ENCODE peak calls at places on chromosomes 16 and 17, in nine cellular contexts. One of them, this sample, is unnamed.

GRCh38 chr16:59886021-59886420 is 1151.9 kb upstream of the GOT2 start:
- DNase-seq in psoas muscle: peak
- DNase-seq in GM13976: no peak
- DNase-seq in foreskin fibroblast: peak
- DNase-seq in AG09319: peak
- DNase-seq in activated B cell treated with CpG ODN at 0.5 μM for 24 hours: no peak
- DNase-seq in fibroblast of lung: peak
- DNase-seq in uterus: peak
- DNase-seq in B cell: no peak
- DNase-seq in this sample: peak

GRCh38 chr17:8552582-8553320 is 77.8 kb downstream of the MYH10 start:
- DNase-seq in psoas muscle: no peak
- DNase-seq in GM13976: no peak
- DNase-seq in foreskin fibroblast: peak
- DNase-seq in AG09319: no peak
- DNase-seq in activated B cell treated with CpG ODN at 0.5 μM for 24 hours: no peak
- DNase-seq in fibroblast of lung: no peak
- DNase-seq in uterus: no peak
- DNase-seq in B cell: no peak
- DNase-seq in this sample: peak

GRCh38 chr17:19332371-19333131 is 30.0 kb downstream of the B9D1 start:
- DNase-seq in psoas muscle: no peak
- DNase-seq in GM13976: peak
- DNase-seq in foreskin fibroblast: no peak
- DNase-seq in AG09319: no peak
- DNase-seq in activated B cell treated with CpG ODN at 0.5 μM for 24 hours: no peak
- DNase-seq in fibroblast of lung: no peak
- DNase-seq in uterus: no peak
- DNase-seq in B cell: no peak
- DNase-seq in this sample: no peak

GRCh38 chr16:67109407-67110135 is at the start of gene PHAF1:
- DNase-seq in psoas muscle: peak
- DNase-seq in GM13976: peak
- DNase-seq in foreskin fibroblast: peak
- DNase-seq in AG09319: peak
- DNase-seq in activated B cell treated with CpG ODN at 0.5 μM for 24 hours: peak
- DNase-seq in fibroblast of lung: peak
- DNase-seq in uterus: peak
- DNase-seq in B cell: peak
- DNase-seq in this sample: peak

GRCh38 chr17:50863221-50863843 is 2.8 kb downstream of the TOB1 start:
- DNase-seq in psoas muscle: no peak
- DNase-seq in GM13976: no peak
- DNase-seq in foreskin fibroblast: peak
- DNase-seq in AG09319: no peak
- DNase-seq in activated B cell treated with CpG ODN at 0.5 μM for 24 hours: no peak
- DNase-seq in fibroblast of lung: peak
- DNase-seq in uterus: no peak
- DNase-seq in B cell: peak
- DNase-seq in this sample: peak

GRCh38 chr16:84459941-84460405 is 44.5 kb downstream of the MEAK7 start:
- DNase-seq in psoas muscle: no peak
- DNase-seq in GM13976: no peak
- DNase-seq in foreskin fibroblast: no peak
- DNase-seq in AG09319: no peak
- DNase-seq in activated B cell treated with CpG ODN at 0.5 μM for 24 hours: no peak
- DNase-seq in fibroblast of lung: no peak
- DNase-seq in uterus: no peak
- DNase-seq in B cell: no peak
- DNase-seq in this sample: no peak

GRCh38 chr16:67833035-67833417 is 9.1 kb upstream of the THAP11 start:
- DNase-seq in psoas muscle: no peak
- DNase-seq in GM13976: no peak
- DNase-seq in foreskin fibroblast: peak
- DNase-seq in AG09319: peak
- DNase-seq in activated B cell treated with CpG ODN at 0.5 μM for 24 hours: no peak
- DNase-seq in fibroblast of lung: peak
- DNase-seq in uterus: no peak
- DNase-seq in B cell: no peak
- DNase-seq in this sample: peak

GRCh38 chr16:19389246-19389645 is 28.4 kb upstream of the TMC5 start:
- DNase-seq in psoas muscle: no peak
- DNase-seq in GM13976: peak
- DNase-seq in foreskin fibroblast: no peak
- DNase-seq in AG09319: no peak
- DNase-seq in activated B cell treated with CpG ODN at 0.5 μM for 24 hours: peak
- DNase-seq in fibroblast of lung: no peak
- DNase-seq in uterus: no peak
- DNase-seq in B cell: peak
- DNase-seq in this sample: peak

GRCh38 chr17:80381416-80381923 is 33.5 kb upstream of the ENDOV start:
- DNase-seq in psoas muscle: no peak
- DNase-seq in GM13976: no peak
- DNase-seq in foreskin fibroblast: no peak
- DNase-seq in AG09319: no peak
- DNase-seq in activated B cell treated with CpG ODN at 0.5 μM for 24 hours: no peak
- DNase-seq in fibroblast of lung: no peak
- DNase-seq in uterus: no peak
- DNase-seq in B cell: no peak
- DNase-seq in this sample: no peak

GRCh38 chr17:43663383-43663782 is 1.7 kb upstream of the MEOX1 start:
- DNase-seq in psoas muscle: no peak
- DNase-seq in GM13976: no peak
- DNase-seq in foreskin fibroblast: no peak
- DNase-seq in AG09319: no peak
- DNase-seq in activated B cell treated with CpG ODN at 0.5 μM for 24 hours: no peak
- DNase-seq in fibroblast of lung: no peak
- DNase-seq in uterus: no peak
- DNase-seq in B cell: no peak
- DNase-seq in this sample: no peak

GRCh38 chr17:4960279-4960922 is 7.2 kb downstream of the SPAG7 start:
- DNase-seq in psoas muscle: no peak
- DNase-seq in GM13976: no peak
- DNase-seq in foreskin fibroblast: no peak
- DNase-seq in AG09319: no peak
- DNase-seq in activated B cell treated with CpG ODN at 0.5 μM for 24 hours: no peak
- DNase-seq in fibroblast of lung: no peak
- DNase-seq in uterus: no peak
- DNase-seq in B cell: no peak
- DNase-seq in this sample: no peak

GRCh38 chr17:29179232-29180036 is 764 bp downstream of the MYO18A start:
- DNase-seq in psoas muscle: peak
- DNase-seq in GM13976: no peak
- DNase-seq in foreskin fibroblast: peak
- DNase-seq in AG09319: no peak
- DNase-seq in activated B cell treated with CpG ODN at 0.5 μM for 24 hours: no peak
- DNase-seq in fibroblast of lung: no peak
- DNase-seq in uterus: peak
- DNase-seq in B cell: no peak
- DNase-seq in this sample: no peak

GRCh38 chr17:32289454-32289853 is 23.8 kb downstream of the RHBDL3 start:
- DNase-seq in psoas muscle: no peak
- DNase-seq in GM13976: no peak
- DNase-seq in foreskin fibroblast: no peak
- DNase-seq in AG09319: no peak
- DNase-seq in activated B cell treated with CpG ODN at 0.5 μM for 24 hours: no peak
- DNase-seq in fibroblast of lung: no peak
- DNase-seq in uterus: no peak
- DNase-seq in B cell: no peak
- DNase-seq in this sample: no peak

GRCh38 chr16:16083421-16084156 is 134.2 kb downstream of the ABCC1 start:
- DNase-seq in psoas muscle: no peak
- DNase-seq in GM13976: no peak
- DNase-seq in foreskin fibroblast: peak
- DNase-seq in AG09319: no peak
- DNase-seq in activated B cell treated with CpG ODN at 0.5 μM for 24 hours: no peak
- DNase-seq in fibroblast of lung: peak
- DNase-seq in uterus: no peak
- DNase-seq in B cell: no peak
- DNase-seq in this sample: peak

GRCh38 chr17:335691-336090 is 16.9 kb downstream of the RPH3AL start:
- DNase-seq in psoas muscle: no peak
- DNase-seq in GM13976: no peak
- DNase-seq in foreskin fibroblast: no peak
- DNase-seq in AG09319: no peak
- DNase-seq in activated B cell treated with CpG ODN at 0.5 μM for 24 hours: no peak
- DNase-seq in fibroblast of lung: no peak
- DNase-seq in uterus: no peak
- DNase-seq in B cell: no peak
- DNase-seq in this sample: no peak

GRCh38 chr17:60353773-60354172 is 38.2 kb downstream of the USP32 start:
- DNase-seq in psoas muscle: no peak
- DNase-seq in GM13976: no peak
- DNase-seq in foreskin fibroblast: no peak
- DNase-seq in AG09319: no peak
- DNase-seq in activated B cell treated with CpG ODN at 0.5 μM for 24 hours: no peak
- DNase-seq in fibroblast of lung: no peak
- DNase-seq in uterus: no peak
- DNase-seq in B cell: no peak
- DNase-seq in this sample: no peak

DNA sequence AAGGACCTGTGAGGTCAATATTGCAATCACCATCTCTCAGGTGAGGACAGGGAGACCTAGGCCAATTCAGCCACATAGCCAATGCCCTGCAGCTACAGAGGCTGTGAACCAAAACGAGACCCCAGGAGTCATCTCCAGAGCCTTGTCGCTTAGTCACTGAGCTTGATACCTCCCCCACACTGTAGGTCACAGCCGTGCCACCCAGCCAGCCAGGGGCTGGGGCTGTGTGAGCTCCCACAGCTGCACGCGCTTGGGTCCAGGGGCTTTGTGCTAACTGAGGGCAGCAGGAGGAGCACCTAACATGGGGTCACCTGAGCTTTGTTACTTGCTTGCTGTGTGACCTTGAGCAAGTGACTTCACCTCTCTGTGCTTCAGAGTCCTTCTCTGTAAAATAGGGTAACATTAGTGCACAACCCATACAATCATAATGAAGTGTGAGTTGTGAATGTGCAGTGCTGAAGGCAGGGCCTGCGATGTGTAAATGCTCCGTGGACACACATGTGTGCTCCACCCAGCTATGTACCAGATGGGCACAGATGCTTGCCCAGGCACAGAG is 25.8 kb downstream of the SBK1 start:
- DNase-seq in psoas muscle: no peak
- DNase-seq in GM13976: no peak
- DNase-seq in foreskin fibroblast: no peak
- DNase-seq in AG09319: no peak
- DNase-seq in activated B cell treated with CpG ODN at 0.5 μM for 24 hours: no peak
- DNase-seq in fibroblast of lung: no peak
- DNase-seq in uterus: no peak
- DNase-seq in B cell: no peak
- DNase-seq in this sample: no peak
- TF ChIP-seq CTCF in psoas muscle: no peak
- TF ChIP-seq CTCF in GM13976: no peak
- TF ChIP-seq CTCF in foreskin fibroblast: no peak
- TF ChIP-seq CTCF in AG09319: no peak
- TF ChIP-seq CTCF in activated B cell treated with CpG ODN at 0.5 μM for 24 hours: no peak
- TF ChIP-seq CTCF in fibroblast of lung: no peak
- TF ChIP-seq CTCF in uterus: no peak
- TF ChIP-seq CTCF in B cell: no peak
- TF ChIP-seq CTCF in this sample: no peak

DNA sequence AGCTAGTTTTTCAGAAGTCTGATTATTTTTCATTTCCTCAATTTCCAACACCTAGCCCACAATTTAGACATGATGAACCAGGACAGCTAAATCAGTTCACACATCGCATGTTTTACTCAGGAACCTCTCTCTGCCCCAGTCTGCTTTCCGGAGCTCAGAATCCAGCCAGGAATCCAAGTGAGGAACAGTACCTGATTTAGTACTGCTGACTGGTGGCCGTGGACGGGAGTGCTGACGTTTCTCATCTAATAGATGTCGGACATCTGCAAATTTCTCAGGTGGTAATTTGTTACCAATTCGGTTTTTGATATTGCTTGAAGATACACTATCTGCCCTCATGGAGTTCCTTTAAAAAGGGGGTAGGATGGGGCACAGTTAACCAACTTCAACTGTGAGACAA is 14.9 kb upstream of the ITGAE start:
- DNase-seq in psoas muscle: no peak
- DNase-seq in GM13976: no peak
- DNase-seq in foreskin fibroblast: no peak
- DNase-seq in AG09319: no peak
- DNase-seq in activated B cell treated with CpG ODN at 0.5 μM for 24 hours: no peak
- DNase-seq in fibroblast of lung: no peak
- DNase-seq in uterus: no peak
- DNase-seq in B cell: no peak
- DNase-seq in this sample: no peak
- TF ChIP-seq CTCF in psoas muscle: no peak
- TF ChIP-seq CTCF in GM13976: no peak
- TF ChIP-seq CTCF in foreskin fibroblast: no peak
- TF ChIP-seq CTCF in AG09319: no peak
- TF ChIP-seq CTCF in activated B cell treated with CpG ODN at 0.5 μM for 24 hours: no peak
- TF ChIP-seq CTCF in fibroblast of lung: no peak
- TF ChIP-seq CTCF in uterus: no peak
- TF ChIP-seq CTCF in B cell: no peak
- TF ChIP-seq CTCF in this sample: peak

GRCh38 chr16:70730944-70731343 is 45.1 kb upstream of the MTSS2 start:
- DNase-seq in psoas muscle: peak
- DNase-seq in GM13976: no peak
- DNase-seq in foreskin fibroblast: no peak
- DNase-seq in AG09319: no peak
- DNase-seq in activated B cell treated with CpG ODN at 0.5 μM for 24 hours: no peak
- DNase-seq in fibroblast of lung: no peak
- DNase-seq in uterus: no peak
- DNase-seq in B cell: no peak
- DNase-seq in this sample: no peak
- TF ChIP-seq CTCF in psoas muscle: no peak
- TF ChIP-seq CTCF in GM13976: no peak
- TF ChIP-seq CTCF in foreskin fibroblast: no peak
- TF ChIP-seq CTCF in AG09319: no peak
- TF ChIP-seq CTCF in activated B cell treated with CpG ODN at 0.5 μM for 24 hours: no peak
- TF ChIP-seq CTCF in fibroblast of lung: no peak
- TF ChIP-seq CTCF in uterus: no peak
- TF ChIP-seq CTCF in B cell: no peak
- TF ChIP-seq CTCF in this sample: no peak

DNA sequence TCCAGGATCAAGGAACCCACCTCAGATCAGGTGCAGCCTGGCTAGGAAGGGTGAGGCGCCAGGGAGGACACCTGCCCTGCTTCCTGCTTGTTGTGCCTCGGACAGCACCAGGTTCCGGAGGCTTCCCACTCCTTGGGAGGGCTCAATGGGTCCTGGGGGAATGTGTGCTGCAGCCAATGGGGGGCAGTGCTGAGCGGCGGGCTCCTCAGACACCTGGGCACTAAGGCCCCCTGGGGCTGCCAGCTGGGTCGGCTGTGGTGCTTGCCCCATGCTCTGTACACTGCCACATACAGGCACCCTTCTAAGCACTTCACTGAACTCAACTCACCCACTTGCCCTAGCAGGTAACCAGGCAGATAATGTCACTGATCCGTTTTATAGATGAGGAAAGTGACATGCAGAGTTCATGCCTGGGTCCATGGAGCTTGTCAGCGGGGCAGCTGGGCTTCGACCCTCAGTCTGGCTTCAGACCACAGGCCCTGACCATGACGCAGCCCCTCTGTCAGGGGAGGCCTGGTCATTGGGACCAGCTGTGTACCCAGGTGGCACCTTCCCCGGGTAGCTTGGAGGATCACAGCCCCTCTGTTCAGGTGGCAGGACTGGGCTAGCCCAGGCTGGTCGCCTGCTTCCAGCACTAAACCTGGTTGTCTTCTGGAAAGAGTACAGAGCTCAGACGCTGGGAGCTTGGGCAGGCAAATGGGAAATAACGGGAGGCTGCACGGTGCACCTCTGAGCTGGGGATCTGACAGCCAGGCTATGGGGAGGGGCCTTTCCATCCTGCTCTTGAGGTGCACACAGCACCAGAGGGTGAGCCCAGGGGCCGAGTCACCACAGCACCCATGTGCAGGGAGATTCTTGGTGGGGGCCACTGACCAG is 8.2 kb downstream of the FN3K start:
- DNase-seq in psoas muscle: no peak
- DNase-seq in GM13976: no peak
- DNase-seq in foreskin fibroblast: no peak
- DNase-seq in AG09319: no peak
- DNase-seq in activated B cell treated with CpG ODN at 0.5 μM for 24 hours: no peak
- DNase-seq in fibroblast of lung: no peak
- DNase-seq in uterus: no peak
- DNase-seq in B cell: no peak
- DNase-seq in this sample: no peak
- TF ChIP-seq CTCF in psoas muscle: no peak
- TF ChIP-seq CTCF in GM13976: no peak
- TF ChIP-seq CTCF in foreskin fibroblast: no peak
- TF ChIP-seq CTCF in AG09319: no peak
- TF ChIP-seq CTCF in activated B cell treated with CpG ODN at 0.5 μM for 24 hours: no peak
- TF ChIP-seq CTCF in fibroblast of lung: no peak
- TF ChIP-seq CTCF in uterus: no peak
- TF ChIP-seq CTCF in B cell: no peak
- TF ChIP-seq CTCF in this sample: no peak